ENCODE peak calls at places on chromosome 19, in six cellular contexts. G is activated T-helper 1 cell treated with Interleukin-2 at 50 U/mL for 16 hours, E is AG08395, I is hepatocyte, A is ureter, X is uterus. S is an unnamed sample.
A peak's percentile ranks its signal among the peaks of the same experiment; 100 is the strongest.

GRCh38 chr19:43634877-43635560 is 4.6 kb downstream of the CADM4 start:
- DNase-seq in A (no peak), X (no peak), G (no peak), I (peak; percentile 63), E (no peak), S (no peak)

GRCh38 chr19:2164020-2164988 is 571 bp downstream of the DOT1L start:
- DNase-seq in I (peak; percentile 57), A (no peak), E (peak; percentile 26), X (no peak), G (no peak), S (no peak)

GRCh38 chr19:45059258-45059965 is 16.9 kb downstream of the ZNF296 start:
- DNase-seq in I (peak; percentile 89), E (peak; percentile 85), G (peak; percentile 67), X (peak; percentile 45), A (peak; percentile 77), S (peak; percentile 60)

GRCh38 chr19:7663711-7664110 is 5.1 kb upstream of the RETN start:
- DNase-seq in A (no peak), E (no peak), X (no peak), G (no peak), I (no peak), S (no peak)

GRCh38 chr19:48745208-48745995 is 1.3 kb downstream of the IZUMO1 start:
- DNase-seq in X (peak; percentile 65), A (no peak), E (peak; percentile 80), I (peak; percentile 68), G (no peak), S (no peak)

GRCh38 chr19:54133312-54133956 is 4.1 kb upstream of the CNOT3 start:
- DNase-seq in E (no peak), G (no peak), I (peak; percentile 94), A (peak; percentile 89), X (no peak), S (no peak)

GRCh38 chr19:54010474-54010873 is 19.0 kb downstream of the CACNG6 start:
- DNase-seq in X (no peak), G (no peak), I (no peak), A (no peak), E (no peak), S (no peak)

GRCh38 chr19:6686628-6686975 is 16.6 kb upstream of the TNFSF14 start:
- DNase-seq in G (no peak), A (no peak), I (no peak), E (no peak), X (no peak), S (no peak)

GRCh38 chr19:49790866-49791265 is 22.2 kb downstream of the FUZ start:
- DNase-seq in I (no peak), E (peak; percentile 32), G (no peak), A (no peak), X (peak; percentile 80), S (no peak)

GRCh38 chr19:35868172-35868822 is at the start of gene APLP1:
- DNase-seq in X (peak; percentile 35), A (peak; percentile 59), E (peak; percentile 81), I (peak; percentile 85), G (peak; percentile 53), S (peak; percentile 40)

GRCh38 chr19:3606690-3607289 is at the start of gene TBXA2R:
- DNase-seq in A (peak; percentile 77), E (peak; percentile 94), X (peak; percentile 83), G (no peak), I (peak; percentile 55), S (no peak)

S was measured in T-helper 22 cell.